ENCODE peak calls at places on chromosomes 4 and X, in seven cellular contexts. E, J, N, M, B, F and U are unnamed samples.

GRCh38 chrX:9379697-9380551 is 84.9 kb upstream of the TBL1X start:
- DNase-seq in E (peak; percentile 4), J (no peak), N (no peak), M (no peak), B (no peak), F (peak; percentile 27), U (no peak)

GRCh38 chr4:114386637-114387233 is 211.9 kb upstream of the UGT8 start:
- DNase-seq in E (peak; percentile 67), J (peak; percentile 17), N (no peak), M (no peak), B (no peak), F (peak; percentile 39), U (no peak)

GRCh38 chr4:52588771-52589591 is 70.1 kb downstream of the USP46 start:
- DNase-seq in E (peak; percentile 45), J (peak; percentile 59), N (no peak), M (no peak), B (no peak), F (peak; percentile 99), U (no peak)

GRCh38 chr4:1572521-1572920 is 111.6 kb downstream of the FAM53A start:
- DNase-seq in E (no peak), J (no peak), N (no peak), M (no peak), B (peak; percentile 85), F (no peak), U (no peak)

GRCh38 chrX:78455901-78456300 is 128.5 kb upstream of the CYSLTR1 start:
- DNase-seq in E (peak; percentile 58), J (peak; percentile 47), N (no peak), M (no peak), B (no peak), F (no peak), U (no peak)

GRCh38 chrX:96389314-96390048 is 295.2 kb upstream of the DIAPH2 start:
- DNase-seq in E (no peak), J (no peak), N (no peak), M (no peak), B (no peak), F (no peak), U (no peak)

GRCh38 chrX:19642517-19643109 is 127.3 kb upstream of the MAP3K15 start:
- DNase-seq in E (no peak), J (no peak), N (no peak), M (no peak), B (no peak), F (no peak), U (no peak)

GRCh38 chr4:121784975-121785374 is 16.1 kb upstream of the EXOSC9 start:
- DNase-seq in E (peak; percentile 97), J (peak; percentile 94), N (no peak), M (no peak), B (no peak), F (peak; percentile 99), U (no peak)

GRCh38 chrX:136186023-136186413 is 38.7 kb downstream of the FHL1 start:
- DNase-seq in E (no peak), J (no peak), N (no peak), M (no peak), B (no peak), F (no peak), U (no peak)

GRCh38 chr4:98928131-98928504 is 815 bp downstream of the EIF4E start:
- DNase-seq in E (peak; percentile 67), J (peak; percentile 48), N (peak; percentile 40), M (peak; percentile 55), B (peak; percentile 91), F (peak; percentile 81), U (no peak)

GRCh38 chr4:179530953-179531352 is 2088.7 kb upstream of the AGA start:
- DNase-seq in E (no peak), J (no peak), N (no peak), M (peak; percentile 1), B (no peak), F (no peak), U (no peak)

GRCh38 chr4:15144249-15144966 is 142.1 kb downstream of the CPEB2 start:
- DNase-seq in E (no peak), J (no peak), N (no peak), M (no peak), B (no peak), F (no peak), U (peak; percentile 75)

GRCh38 chr4:82043081-82043808 is 330.5 kb downstream of the HNRNPD start:
- DNase-seq in E (no peak), J (no peak), N (no peak), M (no peak), B (peak; percentile 78), F (no peak), U (no peak)

GRCh38 chrX:2423293-2423692 is 77.5 kb downstream of the DHRSX start:
- DNase-seq in E (peak; percentile 20), J (peak; percentile 6), N (no peak), M (no peak), B (no peak), F (peak; percentile 68), U (no peak)

GRCh38 chr4:31580843-31581242 is 860.7 kb downstream of the PCDH7 start:
- DNase-seq in E (no peak), J (no peak), N (no peak), M (no peak), B (no peak), F (no peak), U (no peak)

GRCh38 chr4:8647094-8647570 is 54.6 kb downstream of the CPZ start:
- DNase-seq in E (no peak), J (no peak), N (no peak), M (no peak), B (no peak), F (no peak), U (no peak)

GRCh38 chrX:39725928-39726619 is 371.7 kb downstream of the BCOR start:
- DNase-seq in E (peak; percentile 83), J (peak; percentile 70), N (no peak), M (no peak), B (no peak), F (peak; percentile 51), U (no peak)

GRCh38 chrX:145729635-145730034 is 88.0 kb upstream of the SLITRK2 start:
- DNase-seq in E (peak; percentile 0), J (no peak), N (no peak), M (no peak), B (no peak), F (peak; percentile 49), U (no peak)

GRCh38 chr4:159212675-159213297 is 109.9 kb downstream of the RAPGEF2 start:
- DNase-seq in E (no peak), J (no peak), N (no peak), M (no peak), B (no peak), F (no peak), U (no peak)

GRCh38 chr4:142091691-142092182 is 455.4 kb downstream of the IL15 start:
- DNase-seq in E (peak; percentile 100), J (peak; percentile 97), N (no peak), M (no peak), B (no peak), F (peak; percentile 97), U (no peak)

GRCh38 chr4:179145746-179146530 is 1703.7 kb upstream of the AGA start:
- DNase-seq in E (no peak), J (no peak), N (no peak), M (no peak), B (no peak), F (peak; percentile 2), U (no peak)

GRCh38 chrX:10939384-10939783 is 171.7 kb upstream of the HCCS start:
- DNase-seq in E (peak; percentile 24), J (no peak), N (no peak), M (no peak), B (no peak), F (no peak), U (no peak)

GRCh38 chrX:122440832-122441231 is 743.2 kb upstream of the GRIA3 start:
- DNase-seq in E (no peak), J (no peak), N (no peak), M (no peak), B (no peak), F (no peak), U (no peak)